ENCODE peak calls at places on chromosomes 7 and 10, in four cellular contexts. T, B, V and N are unnamed samples.

GRCh38 chr7:142587578-142588191 is 161.6 kb upstream of the PRSS1 start:
- DNase-seq in T (peak; percentile 50), B (peak; percentile 81), V (no peak), N (peak; percentile 88)

GRCh38 chr7:26153246-26153822 is 1.3 kb downstream of the NFE2L3 start:
- DNase-seq in T (peak; percentile 61), B (no peak), V (peak; percentile 61), N (peak; percentile 76)

GRCh38 chr7:75695036-75695435 is 43.7 kb downstream of the HIP1 start:
- DNase-seq in T (no peak), B (no peak), V (no peak), N (no peak)

GRCh38 chr7:44914992-44915607 is 29.8 kb upstream of the PURB start:
- DNase-seq in T (no peak), B (no peak), V (no peak), N (no peak)

GRCh38 chr7:127486654-127487053 is 94.1 kb upstream of the ZNF800 start:
- DNase-seq in T (peak; percentile 32), B (peak; percentile 0), V (no peak), N (peak; percentile 33)

GRCh38 chr7:103129702-103130557 is 19.0 kb downstream of the NAPEPLD start:
- DNase-seq in T (no peak), B (no peak), V (no peak), N (no peak)

GRCh38 chr10:4074559-4075407 is 289.8 kb upstream of the KLF6 start:
- DNase-seq in T (no peak), B (peak; percentile 52), V (no peak), N (no peak)

GRCh38 chr7:42573904-42574692 is 337.1 kb upstream of the GLI3 start:
- DNase-seq in T (no peak), B (peak; percentile 4), V (no peak), N (no peak)

GRCh38 chr7:31027161-31027965 is 24.7 kb upstream of the ADCYAP1R1 start:
- DNase-seq in T (peak; percentile 74), B (no peak), V (peak; percentile 55), N (peak; percentile 67)

GRCh38 chr10:95355241-95355779 is 64.5 kb upstream of the PDLIM1 start:
- DNase-seq in T (no peak), B (no peak), V (no peak), N (no peak)

GRCh38 chr10:119466655-119467054 is 75.9 kb downstream of the RGS10 start:
- DNase-seq in T (no peak), B (no peak), V (no peak), N (no peak)

GRCh38 chr10:133165556-133166503 is 5.8 kb downstream of the KNDC1 start:
- DNase-seq in T (no peak), B (no peak), V (no peak), N (no peak)

GRCh38 chr7:36984051-36984492 is 259.8 kb upstream of the AOAH start:
- DNase-seq in T (no peak), B (no peak), V (no peak), N (no peak)

GRCh38 chr10:20494474-20494873 is 402.6 kb downstream of the NEBL start:
- DNase-seq in T (no peak), B (no peak), V (no peak), N (no peak)

GRCh38 chr7:50728184-50728583 is 54.5 kb downstream of the GRB10 start:
- DNase-seq in T (no peak), B (peak; percentile 63), V (no peak), N (no peak)

GRCh38 chr10:110226926-110227641 is 19.7 kb downstream of the MXI1 start:
- DNase-seq in T (peak; percentile 70), B (peak; percentile 19), V (peak; percentile 61), N (peak; percentile 59)

GRCh38 chr7:104240400-104240799 is 32.6 kb upstream of the ORC5 start:
- DNase-seq in T (no peak), B (no peak), V (no peak), N (no peak)

GRCh38 chr7:159010951-159011820 is 133.5 kb downstream of the VIPR2 start:
- DNase-seq in T (no peak), B (no peak), V (no peak), N (no peak)

GRCh38 chr10:11353229-11353896 is 258.1 kb downstream of the USP6NL start:
- DNase-seq in T (no peak), B (no peak), V (no peak), N (no peak)

GRCh38 chr10:92689663-92690210 is at the start of gene HHEX:
- DNase-seq in T (peak; percentile 52), B (peak; percentile 76), V (no peak), N (peak; percentile 52)

GRCh38 chr7:95478139-95479037 is 7.4 kb upstream of the ASB4 start:
- DNase-seq in T (peak; percentile 41), B (peak; percentile 30), V (no peak), N (peak; percentile 56)

GRCh38 chr7:30924624-30925023 is 13.0 kb downstream of the AQP1 start:
- DNase-seq in T (peak; percentile 8), B (no peak), V (peak; percentile 13), N (no peak)

GRCh38 chr7:77199008-77199966 is at the start of gene FGL2:
- DNase-seq in T (peak; percentile 42), B (peak; percentile 67), V (peak; percentile 47), N (peak; percentile 40)

GRCh38 chr10:97222346-97222961 is 36.7 kb upstream of the SLIT1 start:
- DNase-seq in T (peak; percentile 71), B (no peak), V (no peak), N (peak; percentile 96)

GRCh38 chr10:75272896-75273295 is 37.1 kb upstream of the COMTD1 start:
- DNase-seq in T (no peak), B (no peak), V (no peak), N (no peak)

GRCh38 chr7:28225581-28225980 is 45.0 kb upstream of the JAZF1 start:
- DNase-seq in T (no peak), B (no peak), V (no peak), N (peak; percentile 52)
- H4K5ac ChIP-seq in T (no peak overlapping the region), B (no peak overlapping the region), V (no peak overlapping the region), N (no peak overlapping the region)

GRCh38 chr7:108441392-108441955 is 14.8 kb downstream of the NRCAM start:
- DNase-seq in T (no peak), B (no peak), V (no peak), N (no peak)

GRCh38 chr7:108442039-108442568 is 14.1 kb downstream of the NRCAM start:
- DNase-seq in T (no peak), B (no peak), V (no peak), N (peak; percentile 8)

GRCh38 chr7:108434030-108434429 is 22.2 kb downstream of the NRCAM start:
- DNase-seq in T (no peak), B (no peak), V (no peak), N (no peak)

GRCh38 chr7:108440613-108441012 is 15.6 kb downstream of the NRCAM start:
- DNase-seq in T (no peak), B (no peak), V (no peak), N (no peak)

DNA sequence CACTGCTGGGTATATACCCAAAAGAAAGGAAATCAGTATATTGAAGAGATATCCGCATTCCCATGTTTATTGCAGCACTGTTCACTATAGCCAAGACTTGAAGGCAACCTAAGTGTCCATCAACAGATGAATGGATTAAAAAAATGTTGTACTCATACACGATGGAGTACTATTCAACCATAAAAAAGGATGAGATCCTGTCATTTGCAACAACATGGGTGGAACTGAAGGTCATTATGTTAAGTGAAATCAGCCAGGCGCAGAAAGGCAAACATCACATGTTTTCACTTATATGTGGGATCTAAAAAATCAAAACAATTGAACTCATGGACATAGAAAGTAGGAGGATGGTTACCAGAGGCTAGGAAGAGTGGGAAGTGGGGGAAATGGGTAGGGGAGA is 19.3 kb downstream of the NRCAM start:
- DNase-seq in T (no peak), B (no peak), V (no peak), N (no peak)
- H4K5ac ChIP-seq in T (no peak overlapping the region), B (no peak overlapping the region), V (no peak overlapping the region), N (no peak overlapping the region)

GRCh38 chr7:33177876-33178275 is 48.5 kb downstream of the BBS9 start:
- DNase-seq in T (no peak), B (no peak), V (no peak), N (no peak)
- H4K5ac ChIP-seq in T (no peak overlapping the region), B (no peak overlapping the region), V (no peak overlapping the region), N (no peak overlapping the region)

DNA sequence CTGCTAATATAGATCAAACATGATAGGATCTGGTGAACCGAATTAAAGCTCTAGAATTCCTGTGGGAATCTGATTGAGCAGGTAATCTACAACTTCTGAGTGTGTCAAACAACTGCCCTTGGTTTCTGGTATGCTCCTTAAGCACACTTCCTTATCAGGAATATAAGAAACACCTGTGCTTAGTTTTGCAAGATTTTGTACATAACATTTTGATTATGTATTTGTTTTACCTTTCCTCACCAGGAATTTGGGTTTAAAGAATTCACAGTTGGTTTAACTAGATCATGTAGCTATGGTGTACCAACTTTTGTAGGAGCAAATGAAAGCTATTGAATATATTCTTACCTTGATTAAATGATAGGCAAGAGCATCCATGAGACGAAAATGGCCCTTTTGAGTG is 40.6 kb downstream of the MCU start:
- DNase-seq in T (no peak), B (no peak), V (no peak), N (no peak)
- H4K5ac ChIP-seq in T (no peak overlapping the region), B (no peak overlapping the region), V (no peak overlapping the region), N (no peak overlapping the region)

DNA sequence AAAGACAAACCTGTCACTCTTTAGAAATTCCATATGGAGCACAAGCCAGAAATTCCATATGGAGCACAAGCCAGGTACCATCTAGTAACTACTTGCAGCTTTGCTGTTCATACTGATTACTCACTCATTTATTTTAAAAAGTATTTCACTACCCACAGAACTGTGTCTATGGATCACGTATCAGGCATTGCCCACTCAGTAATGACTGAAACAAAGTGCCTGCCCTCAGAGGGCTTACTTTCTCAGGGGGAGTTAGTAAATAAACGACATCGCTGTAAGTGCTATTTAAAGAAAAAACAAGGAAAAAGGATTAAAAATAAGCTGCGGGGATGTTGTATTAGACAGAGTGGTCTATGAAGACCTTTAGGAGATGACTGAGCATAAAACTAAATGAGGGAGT is 170.9 kb downstream of the GALNT11 start:
- DNase-seq in T (no peak), B (no peak), V (no peak), N (no peak)
- H4K5ac ChIP-seq in T (no peak overlapping the region), B (no peak overlapping the region), V (no peak overlapping the region), N (no peak overlapping the region)

GRCh38 chr7:92594746-92595145 is 4.6 kb upstream of the FAM133B start:
- DNase-seq in T (no peak), B (no peak), V (no peak), N (no peak)

GRCh38 chr7:92589056-92589455 is 1.1 kb downstream of the FAM133B start:
- DNase-seq in T (no peak), B (no peak), V (no peak), N (no peak)

GRCh38 chr7:92586403-92586802 is 3.8 kb downstream of the FAM133B start:
- DNase-seq in T (no peak), B (peak; percentile 72), V (no peak), N (no peak)

GRCh38 chr7:92588561-92588960 is 1.6 kb downstream of the FAM133B start:
- DNase-seq in T (no peak), B (no peak), V (no peak), N (no peak)

DNA sequence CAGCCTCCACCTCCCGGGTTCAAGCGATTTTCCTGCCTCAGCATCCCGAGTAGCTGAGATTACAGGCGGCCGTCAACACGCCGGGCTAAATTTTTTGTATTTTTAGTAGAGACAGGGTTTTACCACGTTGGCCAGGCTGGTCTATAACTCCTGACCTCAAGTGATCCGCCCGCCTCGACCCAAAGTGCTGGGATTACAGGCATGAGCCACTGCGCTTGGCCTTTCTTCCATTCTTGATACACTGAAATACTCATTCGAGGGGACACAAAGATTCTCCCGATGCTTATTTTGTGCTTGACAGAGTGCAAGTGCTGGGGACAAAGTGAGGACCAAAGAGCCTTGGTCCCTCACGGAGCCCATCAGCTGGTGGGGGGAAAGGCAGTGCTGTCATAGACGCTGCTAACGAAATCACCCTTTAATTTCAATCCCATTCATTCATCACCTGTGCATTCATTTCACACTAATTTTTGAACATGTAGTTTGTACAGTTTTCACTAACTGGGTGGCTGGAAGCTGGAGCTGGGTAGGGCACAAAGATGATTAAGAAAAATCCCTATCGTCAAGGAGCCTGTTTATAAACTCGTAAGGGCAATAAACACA is 621 bp upstream of the FAM133B start:
- DNase-seq in T (no peak), B (no peak), V (no peak), N (no peak)
- H4K5ac ChIP-seq in T (no peak overlapping the region), B (no peak overlapping the region), V (no peak overlapping the region), N (no peak overlapping the region)